ENCODE peak calls at places on chromosome 15, in seven cellular contexts. I, D, V, Z, H, S and A are unnamed samples.

GRCh38 chr15:101646652-101647051 is 5.5 kb downstream of the TM2D3 start:
- DNase-seq in I (no peak), D (no peak), V (no peak), Z (peak; percentile 29), H (no peak), S (no peak), A (no peak)

GRCh38 chr15:70974004-70974832 is 81.6 kb downstream of the LRRC49 start:
- DNase-seq in I (peak; percentile 36), D (peak; percentile 24), V (peak; percentile 9), Z (peak; percentile 75), H (no peak), S (peak; percentile 72), A (peak; percentile 84)

GRCh38 chr15:76393614-76394013 is 57.0 kb downstream of the ISL2 start:
- DNase-seq in I (no peak), D (no peak), V (no peak), Z (no peak), H (peak; percentile 27), S (peak; percentile 25), A (peak; percentile 77)

GRCh38 chr15:64010719-64011118 is 35.6 kb downstream of the DAPK2 start:
- DNase-seq in I (peak; percentile 95), D (no peak), V (no peak), Z (peak; percentile 93), H (peak; percentile 68), S (peak; percentile 79), A (peak; percentile 74)

GRCh38 chr15:24068102-24068501 is 381.0 kb upstream of the NDN start:
- DNase-seq in I (no peak), D (no peak), V (no peak), Z (no peak), H (no peak), S (no peak), A (no peak)

GRCh38 chr15:28993720-28994053 is 107.9 kb downstream of the APBA2 start:
- DNase-seq in I (no peak), D (no peak), V (no peak), Z (no peak), H (no peak), S (no peak), A (no peak)

GRCh38 chr15:63157891-63158431 is 684 bp upstream of the RPS27L start:
- DNase-seq in I (peak; percentile 45), D (peak; percentile 59), V (peak; percentile 75), Z (peak; percentile 95), H (peak; percentile 18), S (peak; percentile 54), A (peak; percentile 86)

GRCh38 chr15:67967871-67968423 is 86.2 kb upstream of the PIAS1 start:
- DNase-seq in I (peak; percentile 27), D (no peak), V (peak; percentile 90), Z (peak; percentile 62), H (peak; percentile 59), S (no peak), A (peak; percentile 45)

GRCh38 chr15:40466426-40467259 is 4.1 kb upstream of the CHST14 start:
- DNase-seq in I (no peak), D (no peak), V (no peak), Z (no peak), H (no peak), S (no peak), A (no peak)

GRCh38 chr15:39747326-39747725 is 35.3 kb downstream of the FSIP1 start:
- DNase-seq in I (peak; percentile 60), D (no peak), V (no peak), Z (peak; percentile 81), H (no peak), S (peak; percentile 52), A (peak; percentile 84)

GRCh38 chr15:98077186-98077585 is 116.7 kb downstream of the ARRDC4 start:
- DNase-seq in I (no peak), D (no peak), V (no peak), Z (peak; percentile 81), H (no peak), S (no peak), A (no peak)

GRCh38 chr15:99432271-99433025 is 133.3 kb upstream of the MEF2A start:
- DNase-seq in I (no peak), D (no peak), V (no peak), Z (no peak), H (no peak), S (no peak), A (no peak)

GRCh38 chr15:43095708-43096347 is 10.0 kb downstream of the UBR1 start:
- DNase-seq in I (peak; percentile 66), D (no peak), V (no peak), Z (peak; percentile 51), H (no peak), S (peak; percentile 51), A (peak; percentile 59)

GRCh38 chr15:63587527-63587926 is 9.7 kb upstream of the FBXL22 start:
- DNase-seq in I (no peak), D (no peak), V (no peak), Z (peak; percentile 34), H (no peak), S (peak; percentile 70), A (peak; percentile 37)

GRCh38 chr15:50262533-50262932 is 3.0 kb downstream of the HDC start:
- DNase-seq in I (no peak), D (no peak), V (no peak), Z (no peak), H (peak; percentile 38), S (no peak), A (no peak)

GRCh38 chr15:38226867-38227266 is 25.8 kb upstream of the SPRED1 start:
- DNase-seq in I (peak; percentile 96), D (no peak), V (no peak), Z (peak; percentile 73), H (no peak), S (peak; percentile 96), A (peak; percentile 81)

GRCh38 chr15:89685995-89686394 is 4.6 kb downstream of the PEX11A start:
- DNase-seq in I (no peak), D (no peak), V (no peak), Z (no peak), H (no peak), S (no peak), A (no peak)

GRCh38 chr15:96585634-96586386 is 255.3 kb downstream of the NR2F2 start:
- DNase-seq in I (no peak), D (no peak), V (peak; percentile 46), Z (peak; percentile 48), H (no peak), S (peak; percentile 4), A (peak; percentile 41)

GRCh38 chr15:32028921-32029320 is 1.4 kb upstream of the CHRNA7 start:
- DNase-seq in I (no peak), D (no peak), V (peak; percentile 85), Z (no peak), H (no peak), S (no peak), A (no peak)

GRCh38 chr15:32872606-32873291 is 154.9 kb downstream of the GREM1 start:
- DNase-seq in I (no peak), D (no peak), V (no peak), Z (peak; percentile 58), H (no peak), S (no peak), A (peak; percentile 71)

GRCh38 chr15:41559489-41560177 is 621 bp downstream of the TYRO3 start:
- DNase-seq in I (no peak), D (no peak), V (peak; percentile 68), Z (peak; percentile 38), H (no peak), S (peak; percentile 11), A (no peak)

GRCh38 chr15:96115642-96116041 is 214.9 kb upstream of the NR2F2 start:
- DNase-seq in I (peak; percentile 16), D (no peak), V (no peak), Z (peak; percentile 63), H (no peak), S (peak; percentile 24), A (peak; percentile 29)

GRCh38 chr15:98781838-98782237 is 133.5 kb downstream of the IGF1R start:
- DNase-seq in I (no peak), D (no peak), V (no peak), Z (no peak), H (no peak), S (no peak), A (no peak)

GRCh38 chr15:68279779-68280745 is 2.5 kb downstream of the FEM1B start:
- DNase-seq in I (peak; percentile 51), D (no peak), V (no peak), Z (peak; percentile 58), H (no peak), S (no peak), A (no peak)

GRCh38 chr15:52789008-52789600 is 1.0 kb downstream of the ONECUT1 start:
- DNase-seq in I (no peak), D (no peak), V (no peak), Z (no peak), H (no peak), S (no peak), A (no peak)
- H3K4me2 ChIP-seq in I (peak overlapping the region; percentile 98), D (peak overlapping the region; percentile 95), V (peak overlapping the region; percentile 87), Z (no peak overlapping the region), H (peak overlapping the region; percentile 90), S (peak overlapping the region; percentile 79), A (peak overlapping the region; percentile 92)

GRCh38 chr15:47742334-47742733 is 25.0 kb downstream of the SEMA6D start:
- DNase-seq in I (no peak), D (no peak), V (peak; percentile 8), Z (no peak), H (no peak), S (no peak), A (no peak)
- H3K9ac ChIP-seq in I (no peak overlapping the region), D (no peak overlapping the region), V (no peak overlapping the region), Z (no peak overlapping the region), H (no peak overlapping the region), S (no peak overlapping the region), A (no peak overlapping the region)

GRCh38 chr15:72206677-72207000 is 9.1 kb upstream of the GRAMD2A start:
- DNase-seq in I (no peak), D (no peak), V (no peak), Z (no peak), H (no peak), S (no peak), A (no peak)
- H4K20me1 ChIP-seq in I (peaks cover 18% of the 10 kb centered on the region), D (peaks cover 4% of the 10 kb centered on the region), V (peaks cover 91% of the 10 kb centered on the region), Z (peaks cover 27% of the 10 kb centered on the region), H (peaks cover 76% of the 10 kb centered on the region), S (peaks cover 83% of the 10 kb centered on the region), A (no peaks in the 10 kb centered on the region)

DNA sequence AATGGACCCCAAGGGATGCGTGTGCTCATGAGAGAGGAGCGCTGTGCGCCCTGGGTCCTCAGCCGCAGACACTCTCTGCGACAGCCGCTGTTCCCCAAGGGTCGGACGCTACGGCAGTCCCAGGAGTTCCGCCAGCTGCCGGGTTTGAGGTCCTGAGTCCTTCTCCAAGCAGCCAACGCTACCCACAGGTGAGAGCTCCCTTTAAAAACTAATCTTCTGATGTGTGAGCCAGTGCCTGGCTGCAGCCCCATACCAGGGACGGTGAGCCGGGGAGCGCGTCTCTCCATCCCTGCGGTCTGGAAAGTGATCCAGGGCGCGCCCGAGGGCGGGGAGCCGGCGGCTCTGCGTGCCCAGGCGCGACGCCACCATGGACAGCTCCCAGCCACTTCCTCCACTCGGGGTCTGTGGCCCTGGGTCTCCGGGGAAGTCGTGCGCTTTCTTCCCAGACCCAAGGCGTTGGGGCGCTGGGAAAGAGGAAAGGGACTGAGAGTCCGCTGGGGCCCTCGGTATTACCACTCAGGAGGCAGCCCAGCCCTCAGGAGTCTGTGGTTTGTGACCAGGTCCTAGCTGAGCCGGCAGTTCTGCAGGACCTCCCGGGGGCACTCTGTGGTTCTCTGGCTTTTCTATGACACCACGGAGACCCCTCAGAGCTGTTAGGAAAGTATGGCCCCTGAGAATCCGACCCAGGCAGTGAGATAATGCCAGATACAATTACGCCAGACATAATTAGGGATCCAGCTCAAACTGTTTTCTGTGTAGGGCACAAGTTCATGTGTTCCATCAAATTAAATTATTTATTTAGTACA is 1.4 kb downstream of the CEMIP start:
- DNase-seq in I (peak; percentile 48), D (no peak), V (peak; percentile 92), Z (peak; percentile 85), H (no peak), S (peak; percentile 69), A (peak; percentile 53)
- H3K4me2 ChIP-seq in I (peak overlapping the region; percentile 100), D (no peak overlapping the region), V (peak overlapping the region; percentile 97), Z (peak overlapping the region; percentile 87), H (no peak overlapping the region), S (peak overlapping the region; percentile 89), A (peak overlapping the region; percentile 42)